ENCODE peak calls at places on chromosomes 5 and 9, in five cellular contexts. One of them, this sample, is unnamed.

GRCh38 chr5:97071101-97071500 is 71.3 kb downstream of the LIX1 start:
- DNase-seq in trophoblast cell: no peak
- DNase-seq in H1: no peak
- DNase-seq in H9: no peak
- DNase-seq in neuronal stem cell: no peak
- DNase-seq in this sample: peak

GRCh38 chr9:116959775-116960174 is 272.7 kb downstream of the TRIM32 start:
- DNase-seq in H1: no peak
- DNase-seq in trophoblast cell: no peak
- DNase-seq in neuronal stem cell: peak
- DNase-seq in H9: peak
- DNase-seq in this sample: peak

GRCh38 chr5:71932649-71933338 is 174.5 kb upstream of the MAP1B start:
- DNase-seq in trophoblast cell: no peak
- DNase-seq in H1: no peak
- DNase-seq in neuronal stem cell: peak
- DNase-seq in H9: peak
- DNase-seq in this sample: peak

GRCh38 chr9:77374266-77374665 is 196.9 kb downstream of the VPS13A start:
- DNase-seq in H9: no peak
- DNase-seq in neuronal stem cell: no peak
- DNase-seq in H1: no peak
- DNase-seq in trophoblast cell: no peak
- DNase-seq in this sample: no peak

GRCh38 chr5:149485655-149486615 is 65.3 kb downstream of the CSNK1A1 start:
- DNase-seq in neuronal stem cell: no peak
- DNase-seq in H1: no peak
- DNase-seq in trophoblast cell: peak
- DNase-seq in H9: no peak
- DNase-seq in this sample: peak

GRCh38 chr9:78320875-78321496 is 24.1 kb downstream of the PSAT1 start:
- DNase-seq in H9: no peak
- DNase-seq in neuronal stem cell: no peak
- DNase-seq in H1: no peak
- DNase-seq in trophoblast cell: no peak
- DNase-seq in this sample: no peak

GRCh38 chr9:94872921-94873511 is 146.5 kb downstream of the AOPEP start:
- DNase-seq in H1: no peak
- DNase-seq in H9: no peak
- DNase-seq in trophoblast cell: no peak
- DNase-seq in neuronal stem cell: no peak
- DNase-seq in this sample: no peak

GRCh38 chr9:108033976-108034964 is 544.7 kb upstream of the KLF4 start:
- DNase-seq in H9: no peak
- DNase-seq in trophoblast cell: peak
- DNase-seq in neuronal stem cell: no peak
- DNase-seq in H1: no peak
- DNase-seq in this sample: peak

GRCh38 chr9:95970356-95970755 is 94.9 kb downstream of the ERCC6L2 start:
- DNase-seq in trophoblast cell: peak
- DNase-seq in H1: no peak
- DNase-seq in H9: no peak
- DNase-seq in neuronal stem cell: no peak
- DNase-seq in this sample: peak

GRCh38 chr9:84325347-84325982 is 15.1 kb downstream of the SLC28A3 start:
- DNase-seq in neuronal stem cell: no peak
- DNase-seq in H1: no peak
- DNase-seq in H9: no peak
- DNase-seq in trophoblast cell: peak
- DNase-seq in this sample: no peak

GRCh38 chr5:136836093-136836492 is 470.7 kb upstream of the TRPC7 start:
- DNase-seq in trophoblast cell: no peak
- DNase-seq in neuronal stem cell: no peak
- DNase-seq in H9: no peak
- DNase-seq in H1: no peak
- DNase-seq in this sample: no peak

GRCh38 chr9:85715587-85715986 is 26.2 kb downstream of the AGTPBP1 start:
- DNase-seq in neuronal stem cell: no peak
- DNase-seq in H1: no peak
- DNase-seq in trophoblast cell: no peak
- DNase-seq in H9: no peak
- DNase-seq in this sample: no peak

GRCh38 chr9:134476256-134476941 is 150.1 kb downstream of the RXRA start:
- DNase-seq in H1: no peak
- DNase-seq in H9: no peak
- DNase-seq in trophoblast cell: no peak
- DNase-seq in neuronal stem cell: no peak
- DNase-seq in this sample: no peak

GRCh38 chr5:435961-436640 is 6.9 kb upstream of the EXOC3 start:
- DNase-seq in H9: peak
- DNase-seq in trophoblast cell: no peak
- DNase-seq in H1: no peak
- DNase-seq in neuronal stem cell: no peak
- DNase-seq in this sample: peak

GRCh38 chr9:4762889-4763521 is 22.0 kb upstream of the AK3 start:
- DNase-seq in H9: peak
- DNase-seq in trophoblast cell: peak
- DNase-seq in H1: no peak
- DNase-seq in neuronal stem cell: peak
- DNase-seq in this sample: peak

GRCh38 chr5:74338101-74338388 is 302.5 kb downstream of the ENC1 start:
- DNase-seq in H1: no peak
- DNase-seq in H9: no peak
- DNase-seq in trophoblast cell: no peak
- DNase-seq in neuronal stem cell: no peak
- DNase-seq in this sample: no peak

GRCh38 chr5:94793816-94794198 is 175.3 kb downstream of the SLF1 start:
- DNase-seq in trophoblast cell: no peak
- DNase-seq in H9: no peak
- DNase-seq in neuronal stem cell: no peak
- DNase-seq in H1: no peak
- DNase-seq in this sample: peak

GRCh38 chr5:94788527-94788926 is 170.1 kb downstream of the SLF1 start:
- DNase-seq in neuronal stem cell: no peak
- DNase-seq in H9: no peak
- DNase-seq in trophoblast cell: no peak
- DNase-seq in H1: peak
- DNase-seq in this sample: no peak

GRCh38 chr5:94791787-94792186 is 173.3 kb downstream of the SLF1 start:
- DNase-seq in H9: no peak
- DNase-seq in trophoblast cell: no peak
- DNase-seq in H1: no peak
- DNase-seq in neuronal stem cell: no peak
- DNase-seq in this sample: no peak

GRCh38 chr5:94793113-94793815 is 174.8 kb downstream of the SLF1 start:
- DNase-seq in trophoblast cell: no peak
- DNase-seq in H1: no peak
- DNase-seq in neuronal stem cell: no peak
- DNase-seq in H9: no peak
- DNase-seq in this sample: peak
- H2BK12ac ChIP-seq in trophoblast cell: no peak
- H2BK12ac ChIP-seq in H1: no peak
- H2BK12ac ChIP-seq in neuronal stem cell: no peak
- H2BK12ac ChIP-seq in H9: no peak
- H2BK12ac ChIP-seq in this sample: no peak

GRCh38 chr9:23669776-23670175 is 156.3 kb downstream of the ELAVL2 start:
- DNase-seq in neuronal stem cell: no peak
- DNase-seq in H1: no peak
- DNase-seq in H9: no peak
- DNase-seq in trophoblast cell: no peak
- DNase-seq in this sample: no peak

GRCh38 chr9:23677446-23677845 is 148.6 kb downstream of the ELAVL2 start:
- DNase-seq in neuronal stem cell: no peak
- DNase-seq in trophoblast cell: no peak
- DNase-seq in H1: no peak
- DNase-seq in H9: no peak
- DNase-seq in this sample: no peak

GRCh38 chr9:23674016-23674585 is 151.9 kb downstream of the ELAVL2 start:
- DNase-seq in trophoblast cell: no peak
- DNase-seq in neuronal stem cell: no peak
- DNase-seq in H9: no peak
- DNase-seq in H1: no peak
- DNase-seq in this sample: peak

DNA sequence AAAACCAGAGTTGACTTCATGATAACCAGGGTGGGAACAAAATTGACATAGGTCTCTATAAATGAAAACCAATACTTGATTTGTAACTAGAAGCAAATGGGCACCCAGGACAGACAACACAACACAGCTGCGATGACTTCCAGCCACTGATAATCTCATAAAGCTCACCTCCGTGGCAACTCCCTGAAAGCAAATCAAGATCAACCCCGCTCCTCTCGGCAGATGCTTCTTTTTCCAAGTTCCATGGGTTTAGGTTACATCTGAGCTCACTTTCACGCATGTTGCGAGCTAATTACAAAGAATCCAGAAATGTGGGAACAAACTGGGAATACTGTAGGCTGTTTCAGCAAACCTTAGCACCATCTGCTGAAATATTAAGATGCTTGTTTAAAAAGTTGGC is 153.9 kb downstream of the ELAVL2 start:
- DNase-seq in H1: no peak
- DNase-seq in trophoblast cell: no peak
- DNase-seq in neuronal stem cell: no peak
- DNase-seq in H9: no peak
- DNase-seq in this sample: no peak
- H2BK12ac ChIP-seq in H1: no peak
- H2BK12ac ChIP-seq in trophoblast cell: no peak
- H2BK12ac ChIP-seq in neuronal stem cell: no peak
- H2BK12ac ChIP-seq in H9: no peak
- H2BK12ac ChIP-seq in this sample: no peak

GRCh38 chr9:28255174-28255573 is 681.9 kb upstream of the C9orf72 start:
- DNase-seq in H1: no peak
- DNase-seq in neuronal stem cell: no peak
- DNase-seq in trophoblast cell: no peak
- DNase-seq in H9: no peak
- DNase-seq in this sample: no peak

DNA sequence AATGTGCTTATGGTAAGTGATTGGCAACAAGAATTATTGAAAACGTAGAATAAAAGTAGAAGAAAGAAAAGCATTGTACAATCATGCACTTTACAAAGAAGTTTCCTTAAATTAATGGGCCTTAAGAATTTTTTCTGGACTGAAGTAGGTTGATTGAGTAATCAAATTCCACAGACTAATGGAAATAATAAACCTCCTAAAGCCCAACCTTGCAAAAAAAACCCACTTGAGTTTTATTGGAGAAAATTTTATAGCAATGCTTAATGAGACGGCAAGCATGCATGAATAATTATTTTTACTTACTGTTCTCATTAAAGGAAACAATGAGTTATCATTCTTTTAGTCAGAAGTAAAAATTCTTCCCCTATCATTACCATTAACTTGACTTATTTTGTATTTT is 676.1 kb upstream of the C9orf72 start:
- DNase-seq in H1: no peak
- DNase-seq in H9: no peak
- DNase-seq in neuronal stem cell: no peak
- DNase-seq in trophoblast cell: no peak
- DNase-seq in this sample: no peak
- H2BK12ac ChIP-seq in H1: no peak
- H2BK12ac ChIP-seq in H9: no peak
- H2BK12ac ChIP-seq in neuronal stem cell: no peak
- H2BK12ac ChIP-seq in trophoblast cell: no peak
- H2BK12ac ChIP-seq in this sample: no peak

DNA sequence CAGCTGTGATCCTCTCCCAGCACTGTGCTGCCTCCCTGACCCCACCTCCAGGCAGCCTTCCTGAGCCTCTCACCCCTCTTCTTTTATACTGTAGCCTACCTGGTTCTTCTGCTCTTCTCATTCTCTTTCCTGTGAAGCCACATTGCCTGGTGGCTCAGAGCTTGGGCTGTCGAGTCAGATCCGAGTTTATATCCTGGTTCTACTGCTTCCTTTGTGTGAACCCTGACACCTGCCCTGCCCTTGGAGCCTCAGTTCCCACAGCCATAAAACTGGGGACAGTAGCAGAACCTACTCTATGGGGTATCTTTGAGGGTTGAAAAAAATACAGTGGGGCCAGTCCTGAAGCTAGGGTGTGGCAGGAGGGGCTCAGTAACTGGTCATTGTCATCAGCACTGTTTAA is 8.8 kb downstream of the SLC27A4 start:
- DNase-seq in H9: no peak
- DNase-seq in trophoblast cell: no peak
- DNase-seq in neuronal stem cell: no peak
- DNase-seq in H1: no peak
- DNase-seq in this sample: no peak
- H2BK12ac ChIP-seq in H9: no peak
- H2BK12ac ChIP-seq in trophoblast cell: no peak
- H2BK12ac ChIP-seq in neuronal stem cell: no peak
- H2BK12ac ChIP-seq in H1: no peak
- H2BK12ac ChIP-seq in this sample: no peak

GRCh38 chr5:160165137-160166068 is 46.2 kb upstream of the PWWP2A start:
- DNase-seq in trophoblast cell: no peak
- DNase-seq in H1: no peak
- DNase-seq in neuronal stem cell: peak
- DNase-seq in H9: peak
- DNase-seq in this sample: peak
- H2BK12ac ChIP-seq in trophoblast cell: no peak
- H2BK12ac ChIP-seq in H1: peak
- H2BK12ac ChIP-seq in neuronal stem cell: no peak
- H2BK12ac ChIP-seq in H9: peak
- H2BK12ac ChIP-seq in this sample: peak

GRCh38 chr5:23158179-23158578 is 305.0 kb upstream of the CDH12 start:
- DNase-seq in trophoblast cell: no peak
- DNase-seq in H9: no peak
- DNase-seq in H1: no peak
- DNase-seq in neuronal stem cell: no peak
- DNase-seq in this sample: no peak

DNA sequence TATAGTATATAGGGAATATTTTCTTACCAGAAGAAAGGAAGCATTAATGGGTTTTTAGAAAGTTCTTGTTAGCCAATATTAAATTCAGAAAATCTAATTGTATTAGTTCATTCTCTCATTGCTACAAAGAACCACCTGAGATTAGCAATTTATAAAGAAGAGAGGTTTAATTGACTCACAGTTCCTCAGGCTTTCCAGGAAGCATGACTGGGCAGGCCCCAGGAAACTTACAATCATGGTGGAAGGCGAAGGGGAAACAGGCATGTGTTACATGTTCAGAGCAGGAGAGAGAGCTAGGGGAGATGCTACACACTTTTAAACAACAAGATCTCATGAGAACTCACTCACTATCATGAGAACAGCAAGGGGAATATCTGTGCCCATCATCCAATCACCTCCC is 304.0 kb upstream of the CDH12 start:
- DNase-seq in trophoblast cell: no peak
- DNase-seq in H1: no peak
- DNase-seq in H9: no peak
- DNase-seq in neuronal stem cell: no peak
- DNase-seq in this sample: no peak
- H2BK12ac ChIP-seq in trophoblast cell: no peak
- H2BK12ac ChIP-seq in H1: no peak
- H2BK12ac ChIP-seq in H9: no peak
- H2BK12ac ChIP-seq in neuronal stem cell: no peak
- H2BK12ac ChIP-seq in this sample: no peak